ENCODE peak calls at places on chromosome 1, in four cellular contexts. One of them, this sample, is unnamed.

GRCh38 chr1:68112835-68113243 is 62.4 kb upstream of the DIRAS3 start:
- DNase-seq in right lobe of liver: no peak
- DNase-seq in DND-41: no peak
- DNase-seq in endothelial cell of umbilical vein: peak; percentile 82
- DNase-seq in this sample: no peak

GRCh38 chr1:76862447-76862846 is 4.8 kb upstream of the ST6GALNAC5 start:
- DNase-seq in right lobe of liver: no peak
- DNase-seq in DND-41: no peak
- DNase-seq in endothelial cell of umbilical vein: no peak
- DNase-seq in this sample: no peak

GRCh38 chr1:109589679-109590078 is 29.7 kb downstream of the GNAT2 start:
- DNase-seq in right lobe of liver: no peak
- DNase-seq in DND-41: no peak
- DNase-seq in endothelial cell of umbilical vein: no peak
- DNase-seq in this sample: no peak

GRCh38 chr1:53182688-53183276 is 13.8 kb upstream of the CPT2 start:
- DNase-seq in right lobe of liver: no peak
- DNase-seq in DND-41: no peak
- DNase-seq in endothelial cell of umbilical vein: no peak
- DNase-seq in this sample: no peak

GRCh38 chr1:228860911-228861829 is 125.9 kb downstream of the RHOU start:
- DNase-seq in right lobe of liver: no peak
- DNase-seq in DND-41: no peak
- DNase-seq in endothelial cell of umbilical vein: no peak
- DNase-seq in this sample: peak; percentile 85

GRCh38 chr1:228646717-228647522 is 88.4 kb upstream of the RHOU start:
- DNase-seq in right lobe of liver: no peak
- DNase-seq in DND-41: peak; percentile 38
- DNase-seq in endothelial cell of umbilical vein: peak; percentile 5
- DNase-seq in this sample: no peak

GRCh38 chr1:240309804-240310203 is 218.1 kb downstream of the FMN2 start:
- DNase-seq in right lobe of liver: no peak
- DNase-seq in DND-41: no peak
- DNase-seq in endothelial cell of umbilical vein: no peak
- DNase-seq in this sample: no peak

GRCh38 chr1:177858222-177858894 is 111.5 kb downstream of the SEC16B start:
- DNase-seq in right lobe of liver: no peak
- DNase-seq in DND-41: peak; percentile 83
- DNase-seq in endothelial cell of umbilical vein: peak; percentile 40
- DNase-seq in this sample: peak; percentile 7

GRCh38 chr1:111417755-111418154 is 9.8 kb downstream of the OVGP1 start:
- DNase-seq in right lobe of liver: no peak
- DNase-seq in DND-41: no peak
- DNase-seq in endothelial cell of umbilical vein: no peak
- DNase-seq in this sample: no peak

GRCh38 chr1:33424610-33425009 is 6.3 kb downstream of the PHC2 start:
- DNase-seq in right lobe of liver: no peak
- DNase-seq in DND-41: no peak
- DNase-seq in endothelial cell of umbilical vein: no peak
- DNase-seq in this sample: no peak

GRCh38 chr1:209232197-209232596 is 351.3 kb upstream of the CAMK1G start:
- DNase-seq in right lobe of liver: no peak
- DNase-seq in DND-41: no peak
- DNase-seq in endothelial cell of umbilical vein: no peak
- DNase-seq in this sample: no peak

GRCh38 chr1:191707288-191707687 is 451.0 kb upstream of the RGS18 start:
- DNase-seq in right lobe of liver: no peak
- DNase-seq in DND-41: no peak
- DNase-seq in endothelial cell of umbilical vein: no peak
- DNase-seq in this sample: no peak

GRCh38 chr1:172399369-172400072 is 21.0 kb upstream of the C1orf105 start:
- DNase-seq in right lobe of liver: no peak
- DNase-seq in DND-41: no peak
- DNase-seq in endothelial cell of umbilical vein: peak; percentile 89
- DNase-seq in this sample: peak; percentile 55

GRCh38 chr1:154726443-154726842 is 118.5 kb upstream of the ADAR start:
- DNase-seq in right lobe of liver: no peak
- DNase-seq in DND-41: no peak
- DNase-seq in endothelial cell of umbilical vein: peak; percentile 14
- DNase-seq in this sample: no peak

GRCh38 chr1:78359666-78360065 is 131.1 kb upstream of the PTGFR start:
- DNase-seq in right lobe of liver: no peak
- DNase-seq in DND-41: no peak
- DNase-seq in endothelial cell of umbilical vein: no peak
- DNase-seq in this sample: no peak

GRCh38 chr1:150429805-150430204 is 57.4 kb upstream of the TARS2 start:
- DNase-seq in right lobe of liver: no peak
- DNase-seq in DND-41: no peak
- DNase-seq in endothelial cell of umbilical vein: peak; percentile 23
- DNase-seq in this sample: no peak

GRCh38 chr1:216849141-216849540 is 125.9 kb upstream of the ESRRG start:
- DNase-seq in right lobe of liver: no peak
- DNase-seq in DND-41: no peak
- DNase-seq in endothelial cell of umbilical vein: no peak
- DNase-seq in this sample: no peak

GRCh38 chr1:18217398-18218043 is 109.9 kb downstream of the IGSF21 start:
- DNase-seq in right lobe of liver: no peak
- DNase-seq in DND-41: peak; percentile 29
- DNase-seq in endothelial cell of umbilical vein: no peak
- DNase-seq in this sample: no peak

GRCh38 chr1:118254001-118254400 is 69.0 kb upstream of the SPAG17 start:
- DNase-seq in right lobe of liver: no peak
- DNase-seq in DND-41: no peak
- DNase-seq in endothelial cell of umbilical vein: no peak
- DNase-seq in this sample: no peak

GRCh38 chr1:186892936-186893335 is 64.2 kb downstream of the PLA2G4A start:
- DNase-seq in right lobe of liver: no peak
- DNase-seq in DND-41: no peak
- DNase-seq in endothelial cell of umbilical vein: no peak
- DNase-seq in this sample: no peak

GRCh38 chr1:180236698-180237509 is 6.8 kb downstream of the LHX4 start:
- DNase-seq in right lobe of liver: no peak
- DNase-seq in DND-41: no peak
- DNase-seq in endothelial cell of umbilical vein: no peak
- DNase-seq in this sample: no peak

GRCh38 chr1:51519857-51520699 is 1.0 kb upstream of the EPS15 start:
- DNase-seq in right lobe of liver: no peak
- DNase-seq in DND-41: no peak
- DNase-seq in endothelial cell of umbilical vein: peak; percentile 10
- DNase-seq in this sample: no peak

GRCh38 chr1:19762175-19762779 is 37.4 kb downstream of the TMCO4 start:
- DNase-seq in right lobe of liver: no peak
- DNase-seq in DND-41: peak; percentile 31
- DNase-seq in endothelial cell of umbilical vein: peak; percentile 50
- DNase-seq in this sample: peak; percentile 45

GRCh38 chr1:35564037-35564883 is 6.7 kb downstream of the NCDN start:
- DNase-seq in right lobe of liver: no peak
- DNase-seq in DND-41: peak; percentile 80
- DNase-seq in endothelial cell of umbilical vein: peak; percentile 70
- DNase-seq in this sample: peak; percentile 83

GRCh38 chr1:26160527-26161407 is 1.9 kb downstream of the FAM110D start:
- DNase-seq in right lobe of liver: peak; percentile 45
- DNase-seq in DND-41: no peak
- DNase-seq in endothelial cell of umbilical vein: peak; percentile 31
- DNase-seq in this sample: no peak

GRCh38 chr1:183096889-183097288 is 73.7 kb downstream of the LAMC1 start:
- DNase-seq in right lobe of liver: no peak
- DNase-seq in DND-41: no peak
- DNase-seq in endothelial cell of umbilical vein: no peak
- DNase-seq in this sample: no peak

GRCh38 chr1:183097438-183098051 is 74.3 kb downstream of the LAMC1 start:
- DNase-seq in right lobe of liver: no peak
- DNase-seq in DND-41: no peak
- DNase-seq in endothelial cell of umbilical vein: no peak
- DNase-seq in this sample: no peak

GRCh38 chr1:86061660-86062059 is 94.9 kb downstream of the COL24A1 start:
- DNase-seq in right lobe of liver: no peak
- DNase-seq in DND-41: no peak
- DNase-seq in endothelial cell of umbilical vein: peak; percentile 50
- DNase-seq in this sample: no peak

GRCh38 chr1:183598386-183598785 is 8.1 kb upstream of the NCF2 start:
- DNase-seq in right lobe of liver: no peak
- DNase-seq in DND-41: no peak
- DNase-seq in endothelial cell of umbilical vein: no peak
- DNase-seq in this sample: no peak

GRCh38 chr1:145845144-145845513 is 301 bp upstream of the NUDT17 start:
- DNase-seq in right lobe of liver: no peak
- DNase-seq in DND-41: no peak
- DNase-seq in endothelial cell of umbilical vein: no peak
- DNase-seq in this sample: no peak

GRCh38 chr1:94481473-94481933 is 60.1 kb downstream of the F3 start:
- DNase-seq in right lobe of liver: no peak
- DNase-seq in DND-41: peak; percentile 56
- DNase-seq in endothelial cell of umbilical vein: peak; percentile 67
- DNase-seq in this sample: peak; percentile 72

GRCh38 chr1:50426108-50426700 is 3.0 kb upstream of the DMRTA2 start:
- DNase-seq in right lobe of liver: no peak
- DNase-seq in DND-41: no peak
- DNase-seq in endothelial cell of umbilical vein: no peak
- DNase-seq in this sample: no peak

GRCh38 chr1:226201029-226201593 is 14.6 kb upstream of the ACBD3 start:
- DNase-seq in right lobe of liver: no peak
- DNase-seq in DND-41: no peak
- DNase-seq in endothelial cell of umbilical vein: no peak
- DNase-seq in this sample: no peak

GRCh38 chr1:155978325-155978972 is at the start of gene ARHGEF2:
- DNase-seq in right lobe of liver: peak; percentile 88
- DNase-seq in DND-41: peak; percentile 90
- DNase-seq in endothelial cell of umbilical vein: peak; percentile 50
- DNase-seq in this sample: peak; percentile 70

GRCh38 chr1:214380418-214380817 is 99.5 kb downstream of the SMYD2 start:
- DNase-seq in right lobe of liver: no peak
- DNase-seq in DND-41: no peak
- DNase-seq in endothelial cell of umbilical vein: no peak
- DNase-seq in this sample: no peak

GRCh38 chr1:38117444-38117887 is 70.9 kb upstream of the POU3F1 start:
- DNase-seq in right lobe of liver: peak; percentile 95
- DNase-seq in DND-41: no peak
- DNase-seq in endothelial cell of umbilical vein: no peak
- DNase-seq in this sample: no peak

GRCh38 chr1:205598841-205599666 is 32.8 kb downstream of the ELK4 start:
- DNase-seq in right lobe of liver: no peak
- DNase-seq in DND-41: no peak
- DNase-seq in endothelial cell of umbilical vein: peak; percentile 100
- DNase-seq in this sample: peak; percentile 61

GRCh38 chr1:5477716-5478115 is 514.5 kb downstream of the NPHP4 start:
- DNase-seq in right lobe of liver: no peak
- DNase-seq in DND-41: no peak
- DNase-seq in endothelial cell of umbilical vein: no peak
- DNase-seq in this sample: peak; percentile 40

GRCh38 chr1:28269529-28269928 is 10.2 kb downstream of the SESN2 start:
- DNase-seq in right lobe of liver: no peak
- DNase-seq in DND-41: no peak
- DNase-seq in endothelial cell of umbilical vein: no peak
- DNase-seq in this sample: no peak
- H3K36me3 ChIP-seq in right lobe of liver: no peaks in the 10 kb centered on the region
- H3K36me3 ChIP-seq in DND-41: peaks cover 27% of the 10 kb centered on the region
- H3K36me3 ChIP-seq in endothelial cell of umbilical vein: peaks cover 17% of the 10 kb centered on the region
- H3K36me3 ChIP-seq in this sample: no peaks in the 10 kb centered on the region

GRCh38 chr1:46805755-46806154 is 6.9 kb downstream of the CYP4B1 start:
- DNase-seq in right lobe of liver: no peak
- DNase-seq in DND-41: no peak
- DNase-seq in endothelial cell of umbilical vein: no peak
- DNase-seq in this sample: no peak

GRCh38 chr1:46804926-46805325 is 6.1 kb downstream of the CYP4B1 start:
- DNase-seq in right lobe of liver: no peak
- DNase-seq in DND-41: no peak
- DNase-seq in endothelial cell of umbilical vein: no peak
- DNase-seq in this sample: no peak

GRCh38 chr1:46802901-46803574 is 4.2 kb downstream of the CYP4B1 start:
- DNase-seq in right lobe of liver: no peak
- DNase-seq in DND-41: no peak
- DNase-seq in endothelial cell of umbilical vein: no peak
- DNase-seq in this sample: no peak

GRCh38 chr1:46806196-46807020 is 7.6 kb downstream of the CYP4B1 start:
- DNase-seq in right lobe of liver: no peak
- DNase-seq in DND-41: no peak
- DNase-seq in endothelial cell of umbilical vein: no peak
- DNase-seq in this sample: peak; percentile 53

GRCh38 chr1:46804027-46804889 is 5.4 kb downstream of the CYP4B1 start:
- DNase-seq in right lobe of liver: no peak
- DNase-seq in DND-41: no peak
- DNase-seq in endothelial cell of umbilical vein: no peak
- DNase-seq in this sample: no peak
- H3K4me1 ChIP-seq in right lobe of liver: no peaks in the 10 kb centered on the region
- H3K4me1 ChIP-seq in DND-41: no peaks in the 10 kb centered on the region
- H3K4me1 ChIP-seq in endothelial cell of umbilical vein: no peaks in the 10 kb centered on the region
- H3K4me1 ChIP-seq in this sample: no peaks in the 10 kb centered on the region

DNA sequence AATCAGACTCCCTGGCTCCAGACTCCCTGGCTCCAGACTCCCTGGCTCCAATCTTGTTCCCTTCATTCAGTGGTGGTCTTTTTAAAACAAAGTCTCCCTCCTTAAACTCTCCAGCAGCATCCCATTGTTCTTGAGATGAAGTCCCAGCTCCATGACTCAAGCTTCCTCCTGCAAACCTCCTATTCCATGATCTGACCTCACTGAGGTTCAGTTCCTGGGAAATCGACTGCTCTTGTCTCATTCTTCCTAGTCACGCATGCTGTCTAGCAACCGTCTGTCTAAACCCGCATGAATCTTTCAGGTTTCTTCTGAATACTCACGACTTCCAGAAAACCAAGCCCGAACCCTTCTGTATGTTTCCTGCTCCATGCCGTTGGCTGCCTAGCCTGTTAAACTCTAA is 91.9 kb downstream of the RAVER2 start:
- DNase-seq in right lobe of liver: no peak
- DNase-seq in DND-41: no peak
- DNase-seq in endothelial cell of umbilical vein: peak; percentile 59
- DNase-seq in this sample: no peak
- H3K36me3 ChIP-seq in right lobe of liver: no peaks in the 10 kb centered on the region
- H3K36me3 ChIP-seq in DND-41: peaks cover 89% of the 10 kb centered on the region
- H3K36me3 ChIP-seq in endothelial cell of umbilical vein: peaks cover 37% of the 10 kb centered on the region
- H3K36me3 ChIP-seq in this sample: peaks cover 3% of the 10 kb centered on the region

DNA sequence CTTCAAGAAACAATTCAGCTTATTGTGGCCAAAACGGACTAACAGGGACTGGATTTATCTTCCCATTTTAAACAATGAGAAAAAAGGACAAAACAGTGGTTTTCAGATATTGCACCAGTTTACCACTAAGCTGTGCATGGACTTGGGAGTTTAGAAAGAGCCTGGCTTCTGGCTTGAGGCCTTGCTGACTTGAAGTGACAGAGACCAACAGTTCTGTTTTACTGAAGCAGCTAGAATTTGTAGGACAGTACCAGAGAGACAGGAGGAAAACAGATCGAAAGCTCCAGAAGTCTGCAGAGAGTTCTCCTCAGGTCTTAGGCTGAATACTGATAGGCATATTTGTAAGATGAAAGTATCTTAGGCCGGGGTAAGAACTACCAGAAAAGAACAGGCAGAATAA is 20.5 kb downstream of the FCRL4 start:
- DNase-seq in right lobe of liver: no peak
- DNase-seq in DND-41: no peak
- DNase-seq in endothelial cell of umbilical vein: no peak
- DNase-seq in this sample: no peak
- H3K4me1 ChIP-seq in right lobe of liver: no peaks in the 10 kb centered on the region
- H3K4me1 ChIP-seq in DND-41: peaks cover 25% of the 10 kb centered on the region
- H3K4me1 ChIP-seq in endothelial cell of umbilical vein: no peaks in the 10 kb centered on the region
- H3K4me1 ChIP-seq in this sample: no peaks in the 10 kb centered on the region

This sample was measured in body of pancreas.